ENCODE peak calls at places on chromosomes 3 and 15, in seven cellular contexts. D is stimulated activated CD4-positive, alpha-beta T cell treated with anti-CD3 and anti-CD28 coated beads, Interleukin-15, amount 100 ng/mL, for 24 hours; S is G401; C is NCI-H1105 treated with DMSO at 0.1 percent for 48 hours; M is endothelial cell; R is germinal center; W is neural progenitor cell. U is an unnamed sample.
A peak's percentile ranks its signal among the peaks of the same experiment; 100 is the strongest.

GRCh38 chr15:92001307-92001706 is 147.8 kb downstream of the SLCO3A1 start:
- DNase-seq in D (no peak), R (no peak), M (no peak), W (no peak), C (no peak), S (no peak), U (no peak)

GRCh38 chr3:66144792-66145733 is 75.7 kb upstream of the SLC25A26 start:
- DNase-seq in C (no peak), S (no peak), W (no peak), D (no peak), M (no peak), R (no peak), U (no peak)

GRCh38 chr3:12934431-12934830 is 93.1 kb upstream of the RPL32 start:
- DNase-seq in C (no peak), D (no peak), M (no peak), R (no peak), W (no peak), S (peak; percentile 74), U (no peak)

GRCh38 chr15:78056714-78057269 is 20.7 kb downstream of the TBC1D2B start:
- DNase-seq in C (no peak), M (no peak), W (no peak), D (no peak), R (peak; percentile 79), S (no peak), U (peak; percentile 88)

GRCh38 chr15:51416129-51416528 is 74.7 kb downstream of the GLDN start:
- DNase-seq in S (no peak), R (no peak), D (no peak), M (no peak), W (no peak), C (no peak), U (no peak)

GRCh38 chr15:99976811-99977271 is 243.6 kb upstream of the LYSMD4 start:
- DNase-seq in D (no peak), C (no peak), R (no peak), W (no peak), S (no peak), M (no peak), U (no peak)

GRCh38 chr3:174355505-174355904 is 503.6 kb upstream of the NAALADL2 start:
- DNase-seq in M (no peak), W (peak; percentile 66), S (peak; percentile 18), R (no peak), D (no peak), C (peak; percentile 31), U (peak; percentile 4)

GRCh38 chr3:56193531-56193930 is 274.7 kb downstream of the ERC2 start:
- DNase-seq in W (no peak), S (no peak), M (no peak), D (no peak), C (no peak), R (no peak), U (no peak)

GRCh38 chr15:90691369-90691768 is 25.8 kb upstream of the BLM start:
- DNase-seq in R (no peak), C (no peak), M (no peak), D (no peak), W (no peak), S (no peak), U (no peak)

GRCh38 chr3:54211097-54211496 is 88.7 kb downstream of the CACNA2D3 start:
- DNase-seq in C (peak; percentile 65), S (no peak), W (no peak), D (no peak), R (no peak), M (no peak), U (no peak)

GRCh38 chr15:77907824-77908751 is 169.4 kb downstream of the TBC1D2B start:
- DNase-seq in S (peak; percentile 43), M (peak; percentile 77), D (peak; percentile 84), C (no peak), W (peak; percentile 45), R (no peak), U (peak; percentile 77)

GRCh38 chr3:58488962-58489361 is 2.9 kb upstream of the KCTD6 start:
- DNase-seq in D (no peak), S (no peak), M (no peak), C (no peak), W (no peak), R (no peak), U (no peak)

GRCh38 chr3:13451301-13451673 is 28.8 kb upstream of the HDAC11 start:
- DNase-seq in W (no peak), C (no peak), M (no peak), S (no peak), D (peak; percentile 52), R (no peak), U (no peak)

GRCh38 chr15:83993591-83993990 is 242.0 kb upstream of the GOLGA6L4 start:
- DNase-seq in R (no peak), D (no peak), M (no peak), C (no peak), S (no peak), W (no peak), U (peak; percentile 12)

GRCh38 chr3:48194446-48195071 is 6.3 kb upstream of the CDC25A start:
- DNase-seq in W (peak; percentile 80), C (peak; percentile 36), M (peak; percentile 81), R (peak; percentile 62), S (peak; percentile 56), D (peak; percentile 46), U (peak; percentile 70)

GRCh38 chr3:177836671-177837070 is 639.4 kb upstream of the TBL1XR1 start:
- DNase-seq in M (no peak), S (no peak), C (peak; percentile 64), D (no peak), W (no peak), R (no peak), U (no peak)

GRCh38 chr15:59247364-59247763 is 40.7 kb downstream of the LDHAL6B start:
- DNase-seq in C (peak; percentile 65), S (peak; percentile 25), R (peak; percentile 57), M (peak; percentile 62), W (peak; percentile 84), D (peak; percentile 66), U (peak; percentile 88)

GRCh38 chr3:48402281-48402732 is 27.6 kb downstream of the PLXNB1 start:
- DNase-seq in R (no peak), C (no peak), D (no peak), W (no peak), S (no peak), M (peak; percentile 2), U (no peak)

GRCh38 chr3:158830391-158830790 is 28.5 kb downstream of the MFSD1 start:
- DNase-seq in C (no peak), M (no peak), D (no peak), W (no peak), S (no peak), R (no peak), U (no peak)